ENCODE peak calls at places on chromosomes 11 and 22, in eight cellular contexts. R, I, P, H, Y, T, W and A are unnamed samples.

GRCh38 chr11:10645212-10645795 is 48.3 kb downstream of the IRAG1 start:
- DNase-seq in H (no peak), R (no peak), W (no peak), I (no peak), P (no peak), Y (no peak), T (no peak), A (no peak)

GRCh38 chr11:6618117-6619020 is 853 bp downstream of the TPP1 start:
- DNase-seq in I (peak), W (peak), Y (peak), T (no peak), P (no peak), H (no peak), R (no peak), A (no peak)

GRCh38 chr11:97454988-97455387 is 1065.2 kb downstream of the JRKL start:
- DNase-seq in R (no peak), H (no peak), P (no peak), T (no peak), Y (peak), W (peak), I (no peak), A (no peak)

GRCh38 chr11:10450451-10451398 is 4.3 kb upstream of the AMPD3 start:
- DNase-seq in R (peak), T (no peak), H (peak), I (peak), W (peak), P (peak), Y (peak), A (peak)

GRCh38 chr11:488062-488461 is 19.0 kb downstream of the RNH1 start:
- DNase-seq in T (no peak), H (no peak), Y (no peak), P (no peak), I (no peak), W (no peak), R (no peak), A (no peak)

GRCh38 chr11:76379811-76380160 is 1.1 kb downstream of the THAP12 start:
- DNase-seq in W (no peak), R (no peak), I (no peak), P (no peak), H (no peak), Y (no peak), T (no peak), A (no peak)

GRCh38 chr11:104534268-104534667 is 364.0 kb downstream of the CASP12 start:
- DNase-seq in P (no peak), Y (peak), W (peak), H (peak), T (no peak), R (no peak), I (no peak), A (no peak)

GRCh38 chr11:73530109-73530508 is 67.8 kb downstream of the FAM168A start:
- DNase-seq in I (no peak), Y (no peak), W (no peak), P (no peak), H (no peak), T (no peak), R (no peak), A (peak)

GRCh38 chr11:82765466-82766034 is 31.9 kb upstream of the FAM181B start:
- DNase-seq in H (no peak), R (no peak), W (no peak), T (no peak), Y (no peak), I (no peak), P (no peak), A (no peak)

GRCh38 chr11:35676611-35676965 is 14.0 kb downstream of the TRIM44 start:
- DNase-seq in H (no peak), P (no peak), I (no peak), Y (no peak), W (no peak), T (no peak), R (no peak), A (no peak)

GRCh38 chr22:30890689-30891442 is 77.7 kb downstream of the MORC2 start:
- DNase-seq in T (peak), Y (peak), R (peak), I (peak), W (peak), P (peak), H (peak), A (peak)

GRCh38 chr22:49971232-49972162 is 10.9 kb downstream of the PIM3 start:
- DNase-seq in Y (peak), T (no peak), H (no peak), R (peak), P (peak), I (peak), W (peak), A (peak)

GRCh38 chr11:13697710-13698109 is 29.2 kb downstream of the FAR1 start:
- DNase-seq in P (no peak), R (no peak), T (no peak), H (no peak), W (no peak), Y (no peak), I (no peak), A (no peak)

GRCh38 chr22:41352058-41352457 is 29.7 kb upstream of the TEF start:
- DNase-seq in R (no peak), W (peak), P (no peak), H (no peak), T (no peak), I (no peak), Y (peak), A (no peak)

GRCh38 chr11:112785104-112785503 is 176.1 kb upstream of the NCAM1 start:
- DNase-seq in Y (no peak), R (no peak), P (no peak), W (peak), H (peak), T (no peak), I (no peak), A (peak)

GRCh38 chr11:111206472-111206871 is 39.1 kb upstream of the POU2AF2 start:
- DNase-seq in R (no peak), H (peak), I (no peak), W (peak), T (no peak), P (no peak), Y (peak), A (no peak)

GRCh38 chr11:64842851-64843841 is 1.3 kb downstream of the CDC42BPG start:
- DNase-seq in Y (no peak), W (no peak), I (peak), P (no peak), H (peak), R (no peak), T (no peak), A (peak)

GRCh38 chr22:35766654-35767580 is 49.2 kb downstream of the APOL5 start:
- DNase-seq in I (no peak), P (no peak), W (peak), T (no peak), Y (peak), R (no peak), H (no peak), A (no peak)

GRCh38 chr11:70082829-70083228 is 4.7 kb downstream of the ANO1 start:
- DNase-seq in Y (no peak), R (no peak), T (no peak), P (no peak), H (no peak), W (no peak), I (no peak), A (peak)

GRCh38 chr11:123504401-123504800 is 74.3 kb downstream of the GRAMD1B start:
- DNase-seq in Y (no peak), R (no peak), H (no peak), I (no peak), W (no peak), P (no peak), T (no peak), A (no peak)

GRCh38 chr11:113532697-113533424 is 57.7 kb upstream of the DRD2 start:
- DNase-seq in H (peak), R (peak), I (peak), Y (peak), W (peak), T (peak), P (peak), A (peak)

GRCh38 chr22:45073064-45073463 is 63.3 kb upstream of the PHF21B start:
- DNase-seq in I (no peak), W (no peak), T (no peak), P (no peak), Y (no peak), H (no peak), R (no peak), A (no peak)

GRCh38 chr11:74546752-74547151 is 45.6 kb upstream of the POLD3 start:
- DNase-seq in W (no peak), I (peak), R (no peak), P (no peak), H (peak), T (no peak), Y (no peak), A (peak)

GRCh38 chr11:2743427-2744110 is 43.8 kb upstream of the KCNQ1OT1 start:
- DNase-seq in I (no peak), Y (no peak), H (no peak), R (no peak), W (no peak), T (no peak), P (peak), A (no peak)

GRCh38 chr11:69541501-69542313 is 60.2 kb downstream of the LINC01488 start:
- DNase-seq in Y (no peak), H (no peak), R (no peak), P (no peak), T (no peak), W (no peak), I (no peak), A (peak)

GRCh38 chr22:36156515-36157419 is 3.8 kb downstream of the APOL3 start:
- DNase-seq in Y (peak), H (peak), R (peak), W (peak), P (peak), I (peak), T (no peak), A (peak)

GRCh38 chr11:34680206-34680605 is 59.3 kb downstream of the EHF start:
- DNase-seq in R (no peak), I (no peak), W (no peak), Y (no peak), H (no peak), P (no peak), T (no peak), A (no peak)

GRCh38 chr11:96145163-96145585 is 197.8 kb downstream of the MAML2 start:
- DNase-seq in T (no peak), R (no peak), P (no peak), H (no peak), W (peak), I (no peak), Y (peak), A (no peak)

GRCh38 chr11:79052539-79052938 is 388.3 kb downstream of the TENM4 start:
- DNase-seq in Y (no peak), R (no peak), P (no peak), T (no peak), H (no peak), W (no peak), I (no peak), A (no peak)

GRCh38 chr11:79049627-79050238 is 391.1 kb downstream of the TENM4 start:
- DNase-seq in P (no peak), R (peak), I (no peak), W (no peak), H (no peak), Y (no peak), T (no peak), A (no peak)

GRCh38 chr11:79047356-79047755 is 393.5 kb downstream of the TENM4 start:
- DNase-seq in R (no peak), I (no peak), T (no peak), W (no peak), H (no peak), P (no peak), Y (no peak), A (no peak)

GRCh38 chr11:79047980-79048379 is 392.9 kb downstream of the TENM4 start:
- DNase-seq in W (no peak), R (no peak), T (no peak), P (no peak), Y (no peak), I (no peak), H (no peak), A (no peak)

GRCh38 chr11:79050784-79051183 is 390.0 kb downstream of the TENM4 start:
- DNase-seq in R (no peak), T (no peak), Y (no peak), I (no peak), H (no peak), P (no peak), W (peak), A (no peak)
- TF ChIP-seq CTCF in R (no peak), T (no peak), Y (no peak), I (no peak), H (no peak), P (no peak), W (no peak), A (no peak)

DNA sequence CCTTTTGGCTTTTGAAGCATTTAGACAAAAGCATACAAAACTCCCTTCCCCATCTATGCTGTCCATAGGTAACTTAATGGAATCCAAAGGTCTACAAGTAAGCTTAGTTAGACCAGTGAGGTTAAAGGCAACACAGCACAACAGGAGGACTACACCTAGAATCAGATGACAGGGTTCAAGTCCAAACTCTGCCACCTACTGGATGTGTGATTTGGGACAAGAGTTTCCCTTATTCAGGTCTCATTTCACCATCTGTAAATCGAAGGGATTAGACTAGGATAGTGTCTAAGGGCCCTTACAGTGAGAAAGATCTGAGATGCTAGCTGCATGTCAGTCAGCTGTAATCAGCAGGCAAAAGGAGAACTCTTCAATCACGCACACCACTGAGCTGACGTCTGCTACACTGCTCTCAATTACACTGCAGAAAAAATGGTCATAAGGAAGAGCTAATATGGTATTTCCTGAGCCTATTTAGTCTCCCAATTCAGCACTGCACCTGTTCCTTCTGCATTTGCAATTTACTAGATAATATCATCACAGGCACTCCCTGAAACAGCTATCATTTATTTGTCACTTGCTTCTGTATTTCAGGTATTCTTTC is 82.2 kb downstream of the SERGEF start:
- DNase-seq in W (no peak), Y (no peak), I (no peak), T (no peak), H (no peak), R (no peak), P (no peak), A (no peak)
- TF ChIP-seq CTCF in W (no peak), Y (no peak), I (no peak), T (no peak), H (no peak), R (no peak), P (no peak), A (no peak)

GRCh38 chr22:39558950-39559349 is 11.6 kb upstream of the CACNA1I start:
- DNase-seq in T (no peak), I (no peak), W (no peak), R (no peak), P (no peak), H (no peak), Y (no peak), A (no peak)

GRCh38 chr22:39559456-39560105 is 11.0 kb upstream of the CACNA1I start:
- DNase-seq in T (no peak), P (peak), W (no peak), H (no peak), I (no peak), Y (no peak), R (no peak), A (peak)

GRCh38 chr22:39560127-39560526 is 10.4 kb upstream of the CACNA1I start:
- DNase-seq in W (no peak), R (no peak), T (no peak), H (no peak), Y (no peak), I (no peak), P (no peak), A (no peak)

GRCh38 chr22:39558254-39558727 is 12.3 kb upstream of the CACNA1I start:
- DNase-seq in P (peak), T (no peak), I (no peak), Y (no peak), H (no peak), R (no peak), W (no peak), A (no peak)

GRCh38 chr22:39556970-39557811 is 13.4 kb upstream of the CACNA1I start:
- DNase-seq in I (no peak), W (no peak), R (no peak), T (no peak), H (no peak), P (peak), Y (no peak), A (peak)
- TF ChIP-seq CTCF in I (no peak), W (no peak), R (no peak), T (no peak), H (no peak), P (no peak), Y (no peak), A (no peak)

GRCh38 chr22:27635852-27636251 is 165.7 kb downstream of the MN1 start:
- DNase-seq in H (no peak), R (no peak), Y (no peak), P (no peak), I (no peak), T (no peak), W (no peak), A (no peak)
- TF ChIP-seq CTCF in H (no peak), R (no peak), Y (no peak), P (no peak), I (no peak), T (no peak), W (no peak), A (no peak)

DNA sequence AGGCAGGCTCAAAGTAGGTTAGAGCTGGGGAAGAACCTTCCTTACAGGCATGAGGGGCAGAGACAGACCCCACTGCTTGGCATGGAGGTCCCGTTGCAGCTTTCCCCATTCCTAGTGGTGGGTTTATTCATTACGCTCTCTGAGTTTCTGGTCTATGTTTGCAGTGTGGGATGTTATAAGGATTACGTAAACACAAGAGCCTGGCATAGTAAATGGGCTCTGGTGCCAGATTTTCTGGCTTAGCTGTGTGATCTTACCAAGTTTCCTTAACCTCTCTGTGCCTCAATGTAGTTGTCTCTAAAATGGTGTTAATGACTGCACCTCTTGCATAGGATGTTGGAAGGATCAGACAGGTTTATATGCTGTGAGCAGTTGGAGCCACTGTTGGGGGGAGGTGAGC is 15.1 kb downstream of the DTX4 start:
- DNase-seq in Y (no peak), W (no peak), T (no peak), P (no peak), R (no peak), I (no peak), H (no peak), A (no peak)
- TF ChIP-seq CTCF in Y (no peak), W (no peak), T (no peak), P (no peak), R (no peak), I (no peak), H (no peak), A (no peak)

GRCh38 chr11:22244986-22245592 is 52.2 kb downstream of the ANO5 start:
- DNase-seq in T (no peak), W (peak), Y (peak), R (peak), P (peak), H (peak), I (peak), A (peak)
- TF ChIP-seq CTCF in T (peak), W (peak), Y (peak), R (peak), P (peak), H (peak), I (no peak), A (peak)

GRCh38 chr22:29028468-29028867 is 33.2 kb downstream of the C22orf31 start:
- DNase-seq in W (no peak), T (no peak), P (no peak), R (no peak), Y (peak), H (no peak), I (no peak), A (no peak)

GRCh38 chr22:29029202-29030000 is 32.2 kb downstream of the C22orf31 start:
- DNase-seq in H (no peak), P (no peak), T (no peak), W (no peak), Y (no peak), R (no peak), I (no peak), A (no peak)

GRCh38 chr22:29030618-29031235 is 30.9 kb downstream of the C22orf31 start:
- DNase-seq in Y (peak), W (peak), I (peak), H (peak), R (peak), T (peak), P (peak), A (peak)

GRCh38 chr22:29031236-29031982 is 30.2 kb downstream of the C22orf31 start:
- DNase-seq in R (peak), I (peak), H (peak), T (no peak), P (peak), W (peak), Y (peak), A (peak)

DNA sequence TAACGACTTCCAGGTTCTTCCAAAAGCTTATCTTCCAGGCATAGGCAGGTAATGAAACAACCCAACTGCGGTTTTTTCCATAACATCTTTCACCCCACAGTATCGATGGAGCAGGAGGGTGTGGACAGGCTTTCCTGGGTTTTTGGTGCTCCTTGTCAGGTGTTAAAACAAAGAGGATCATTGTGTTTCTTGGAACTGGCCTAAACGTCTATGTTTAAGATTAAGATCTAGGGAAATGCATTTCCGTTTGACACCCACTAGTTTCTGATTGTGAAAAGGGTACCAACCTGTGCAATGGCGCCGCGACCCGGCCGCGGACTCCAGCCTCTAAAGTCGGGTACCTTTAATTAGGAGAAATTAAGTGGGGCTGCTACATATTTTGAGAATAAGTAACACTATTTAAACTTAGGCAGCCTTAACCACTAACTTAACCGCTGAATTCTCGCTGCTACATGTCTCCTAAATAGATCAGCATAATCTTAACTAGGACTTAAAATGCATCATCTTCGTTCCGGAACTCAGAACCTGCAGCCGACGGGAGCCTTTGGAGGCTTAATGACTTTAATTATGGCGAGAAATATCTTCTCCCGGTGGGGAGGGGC is 31.5 kb downstream of the C22orf31 start:
- DNase-seq in W (peak), R (no peak), H (peak), Y (peak), P (no peak), T (no peak), I (peak), A (peak)
- TF ChIP-seq CTCF in W (no peak), R (no peak), H (peak), Y (no peak), P (no peak), T (no peak), I (no peak), A (no peak)

GRCh38 chr11:94501522-94501921 is 7.7 kb downstream of the ANKRD49 start:
- DNase-seq in P (no peak), T (no peak), W (no peak), Y (no peak), I (no peak), R (no peak), H (no peak), A (no peak)
- TF ChIP-seq CTCF in P (no peak), T (peak), W (no peak), Y (no peak), I (no peak), R (no peak), H (no peak), A (no peak)

GRCh38 chr22:33476206-33476605 is 418.0 kb upstream of the SYN3 start:
- DNase-seq in I (no peak), P (no peak), T (no peak), W (no peak), Y (no peak), R (no peak), H (no peak), A (peak)
- TF ChIP-seq CTCF in I (no peak), P (no peak), T (no peak), W (no peak), Y (no peak), R (no peak), H (no peak), A (no peak)

GRCh38 chr11:61290905-61291690 is 4.0 kb downstream of the VWCE start:
- DNase-seq in P (no peak), R (no peak), I (no peak), Y (no peak), H (no peak), T (no peak), W (no peak), A (peak)
- TF ChIP-seq CTCF in P (no peak), R (no peak), I (no peak), Y (peak), H (no peak), T (no peak), W (peak), A (no peak)